ENCODE peak calls at places on chromosomes 6 and 20, in eight cellular contexts. One of them, this sample, is unnamed. For H3K36me3, the result is how much of the 10 kb centered on the place peaks cover.

GRCh38 chr6:113169484-113169883 is 687.7 kb upstream of the MARCKS start:
- DNase-seq in uterus: no peak
- DNase-seq in heart left ventricle: no peak
- DNase-seq in tibial nerve: no peak
- DNase-seq in Peyer's patch: no peak
- DNase-seq in testis: no peak
- DNase-seq in ovary: no peak
- DNase-seq in IMR-90: peak
- DNase-seq in this sample: no peak

GRCh38 chr20:61451009-61451408 is 198.9 kb downstream of the CDH4 start:
- DNase-seq in uterus: no peak
- DNase-seq in heart left ventricle: no peak
- DNase-seq in tibial nerve: no peak
- DNase-seq in Peyer's patch: no peak
- DNase-seq in testis: no peak
- DNase-seq in ovary: no peak
- DNase-seq in IMR-90: no peak
- DNase-seq in this sample: no peak

GRCh38 chr20:2302369-2302768 is 6.6 kb downstream of the TGM3 start:
- DNase-seq in uterus: no peak
- DNase-seq in heart left ventricle: no peak
- DNase-seq in tibial nerve: no peak
- DNase-seq in Peyer's patch: no peak
- DNase-seq in testis: no peak
- DNase-seq in ovary: no peak
- DNase-seq in IMR-90: no peak
- DNase-seq in this sample: no peak

GRCh38 chr6:45590225-45590624 is 212.5 kb upstream of the SUPT3H start:
- DNase-seq in uterus: peak
- DNase-seq in heart left ventricle: no peak
- DNase-seq in tibial nerve: no peak
- DNase-seq in Peyer's patch: no peak
- DNase-seq in testis: no peak
- DNase-seq in ovary: no peak
- DNase-seq in IMR-90: peak
- DNase-seq in this sample: no peak

GRCh38 chr20:47392015-47392720 is 35.7 kb upstream of the ZMYND8 start:
- DNase-seq in uterus: no peak
- DNase-seq in heart left ventricle: peak
- DNase-seq in tibial nerve: no peak
- DNase-seq in Peyer's patch: no peak
- DNase-seq in testis: no peak
- DNase-seq in ovary: no peak
- DNase-seq in IMR-90: peak
- DNase-seq in this sample: no peak

GRCh38 chr6:106553440-106553839 is 75.9 kb downstream of the RTN4IP1 start:
- DNase-seq in uterus: no peak
- DNase-seq in heart left ventricle: no peak
- DNase-seq in tibial nerve: no peak
- DNase-seq in Peyer's patch: no peak
- DNase-seq in testis: no peak
- DNase-seq in ovary: no peak
- DNase-seq in IMR-90: no peak
- DNase-seq in this sample: no peak

GRCh38 chr6:7561153-7561964 is 19.9 kb downstream of the DSP start:
- DNase-seq in uterus: no peak
- DNase-seq in heart left ventricle: peak
- DNase-seq in tibial nerve: no peak
- DNase-seq in Peyer's patch: no peak
- DNase-seq in testis: no peak
- DNase-seq in ovary: no peak
- DNase-seq in IMR-90: peak
- DNase-seq in this sample: peak

GRCh38 chr6:423062-423798 is 31.7 kb downstream of the IRF4 start:
- DNase-seq in uterus: no peak
- DNase-seq in heart left ventricle: no peak
- DNase-seq in tibial nerve: no peak
- DNase-seq in Peyer's patch: no peak
- DNase-seq in testis: no peak
- DNase-seq in ovary: no peak
- DNase-seq in IMR-90: no peak
- DNase-seq in this sample: no peak

GRCh38 chr6:167455371-167455770 is 130.5 kb downstream of the TTLL2 start:
- DNase-seq in uterus: no peak
- DNase-seq in heart left ventricle: no peak
- DNase-seq in tibial nerve: no peak
- DNase-seq in Peyer's patch: no peak
- DNase-seq in testis: no peak
- DNase-seq in ovary: no peak
- DNase-seq in IMR-90: no peak
- DNase-seq in this sample: no peak

GRCh38 chr20:63735859-63736718 is at the start of gene LIME1:
- DNase-seq in uterus: peak
- DNase-seq in heart left ventricle: no peak
- DNase-seq in tibial nerve: no peak
- DNase-seq in Peyer's patch: peak
- DNase-seq in testis: no peak
- DNase-seq in ovary: peak
- DNase-seq in IMR-90: no peak
- DNase-seq in this sample: peak

GRCh38 chr6:107657755-107658461 is 166.2 kb downstream of the SCML4 start:
- DNase-seq in uterus: peak
- DNase-seq in heart left ventricle: peak
- DNase-seq in tibial nerve: peak
- DNase-seq in Peyer's patch: peak
- DNase-seq in testis: no peak
- DNase-seq in ovary: no peak
- DNase-seq in IMR-90: peak
- DNase-seq in this sample: no peak

GRCh38 chr20:3077618-3078134 is 6.3 kb downstream of the OXT start:
- DNase-seq in uterus: no peak
- DNase-seq in heart left ventricle: no peak
- DNase-seq in tibial nerve: no peak
- DNase-seq in Peyer's patch: no peak
- DNase-seq in testis: no peak
- DNase-seq in ovary: no peak
- DNase-seq in IMR-90: no peak
- DNase-seq in this sample: no peak

GRCh38 chr6:53517021-53517420 is 27.9 kb downstream of the GCLC start:
- DNase-seq in uterus: no peak
- DNase-seq in heart left ventricle: no peak
- DNase-seq in tibial nerve: no peak
- DNase-seq in Peyer's patch: no peak
- DNase-seq in testis: no peak
- DNase-seq in ovary: peak
- DNase-seq in IMR-90: no peak
- DNase-seq in this sample: no peak

GRCh38 chr6:118985123-118985830 is 50.3 kb upstream of the MCM9 start:
- DNase-seq in uterus: no peak
- DNase-seq in heart left ventricle: no peak
- DNase-seq in tibial nerve: no peak
- DNase-seq in Peyer's patch: no peak
- DNase-seq in testis: no peak
- DNase-seq in ovary: no peak
- DNase-seq in IMR-90: no peak
- DNase-seq in this sample: no peak

GRCh38 chr20:49276201-49276894 is 1.5 kb downstream of the ZNFX1 start:
- DNase-seq in uterus: no peak
- DNase-seq in heart left ventricle: no peak
- DNase-seq in tibial nerve: peak
- DNase-seq in Peyer's patch: peak
- DNase-seq in testis: peak
- DNase-seq in ovary: no peak
- DNase-seq in IMR-90: peak
- DNase-seq in this sample: no peak

GRCh38 chr20:57280221-57280620 is 13.8 kb upstream of the BMP7 start:
- DNase-seq in uterus: no peak
- DNase-seq in heart left ventricle: no peak
- DNase-seq in tibial nerve: no peak
- DNase-seq in Peyer's patch: no peak
- DNase-seq in testis: no peak
- DNase-seq in ovary: no peak
- DNase-seq in IMR-90: no peak
- DNase-seq in this sample: no peak

GRCh38 chr20:5974531-5974930 is 24.1 kb downstream of the MCM8 start:
- DNase-seq in uterus: no peak
- DNase-seq in heart left ventricle: no peak
- DNase-seq in tibial nerve: no peak
- DNase-seq in Peyer's patch: no peak
- DNase-seq in testis: no peak
- DNase-seq in ovary: no peak
- DNase-seq in IMR-90: no peak
- DNase-seq in this sample: no peak

GRCh38 chr20:49770634-49771033 is 42.0 kb upstream of the SLC9A8 start:
- DNase-seq in uterus: no peak
- DNase-seq in heart left ventricle: no peak
- DNase-seq in tibial nerve: no peak
- DNase-seq in Peyer's patch: no peak
- DNase-seq in testis: no peak
- DNase-seq in ovary: no peak
- DNase-seq in IMR-90: no peak
- DNase-seq in this sample: no peak

GRCh38 chr6:14639983-14640599 is 522.5 kb downstream of the CD83 start:
- DNase-seq in uterus: no peak
- DNase-seq in heart left ventricle: no peak
- DNase-seq in tibial nerve: no peak
- DNase-seq in Peyer's patch: no peak
- DNase-seq in testis: no peak
- DNase-seq in ovary: no peak
- DNase-seq in IMR-90: peak
- DNase-seq in this sample: no peak

GRCh38 chr6:1606533-1607235 is 3.0 kb upstream of the FOXC1 start:
- DNase-seq in uterus: no peak
- DNase-seq in heart left ventricle: no peak
- DNase-seq in tibial nerve: no peak
- DNase-seq in Peyer's patch: no peak
- DNase-seq in testis: no peak
- DNase-seq in ovary: no peak
- DNase-seq in IMR-90: no peak
- DNase-seq in this sample: peak

GRCh38 chr6:42271834-42272805 is 54.5 kb upstream of the MRPS10 start:
- DNase-seq in uterus: no peak
- DNase-seq in heart left ventricle: no peak
- DNase-seq in tibial nerve: no peak
- DNase-seq in Peyer's patch: no peak
- DNase-seq in testis: no peak
- DNase-seq in ovary: no peak
- DNase-seq in IMR-90: peak
- DNase-seq in this sample: no peak

GRCh38 chr6:20366082-20366834 is 35.4 kb upstream of the E2F3 start:
- DNase-seq in uterus: no peak
- DNase-seq in heart left ventricle: no peak
- DNase-seq in tibial nerve: no peak
- DNase-seq in Peyer's patch: peak
- DNase-seq in testis: no peak
- DNase-seq in ovary: no peak
- DNase-seq in IMR-90: no peak
- DNase-seq in this sample: no peak

GRCh38 chr20:63501818-63502670 is 3.2 kb upstream of the EEF1A2 start:
- DNase-seq in uterus: no peak
- DNase-seq in heart left ventricle: peak
- DNase-seq in tibial nerve: no peak
- DNase-seq in Peyer's patch: no peak
- DNase-seq in testis: peak
- DNase-seq in ovary: no peak
- DNase-seq in IMR-90: peak
- DNase-seq in this sample: peak

DNA sequence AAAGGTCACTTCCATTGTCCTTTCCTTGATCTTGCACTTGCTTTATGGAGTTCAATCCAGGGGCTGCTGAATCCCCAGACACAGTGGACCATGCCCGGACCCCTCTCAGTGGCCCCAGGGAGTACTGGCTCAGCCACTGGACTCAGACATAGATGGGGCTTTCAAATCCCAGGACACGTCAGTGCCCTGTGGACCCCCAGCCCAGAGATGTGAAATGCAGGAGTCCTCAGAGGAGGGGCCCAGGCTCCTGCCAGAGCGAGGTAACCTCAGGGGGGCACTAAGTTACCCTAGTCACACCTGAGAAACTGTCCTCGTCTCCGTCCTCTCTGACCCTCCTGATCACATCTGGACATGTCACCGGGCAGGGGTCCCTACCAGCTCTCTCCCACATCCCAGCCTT is 18.7 kb upstream of the APMAP start:
- DNase-seq in uterus: no peak
- DNase-seq in heart left ventricle: no peak
- DNase-seq in tibial nerve: no peak
- DNase-seq in Peyer's patch: no peak
- DNase-seq in testis: no peak
- DNase-seq in ovary: peak
- DNase-seq in IMR-90: no peak
- DNase-seq in this sample: no peak
- H3K36me3 ChIP-seq in uterus: under half
- H3K36me3 ChIP-seq in heart left ventricle: half or more
- H3K36me3 ChIP-seq in tibial nerve: under half
- H3K36me3 ChIP-seq in Peyer's patch: under half
- H3K36me3 ChIP-seq in testis: under half
- H3K36me3 ChIP-seq in ovary: under half
- H3K36me3 ChIP-seq in IMR-90: under half
- H3K36me3 ChIP-seq in this sample: under half

GRCh38 chr6:166342293-166343156 is at the start of gene SFT2D1:
- DNase-seq in uterus: peak
- DNase-seq in heart left ventricle: peak
- DNase-seq in tibial nerve: peak
- DNase-seq in Peyer's patch: peak
- DNase-seq in testis: peak
- DNase-seq in ovary: peak
- DNase-seq in IMR-90: peak
- DNase-seq in this sample: peak
- TF ChIP-seq POLR2A in uterus: peak
- TF ChIP-seq POLR2A in heart left ventricle: peak
- TF ChIP-seq POLR2A in tibial nerve: peak
- TF ChIP-seq POLR2A in Peyer's patch: peak
- TF ChIP-seq POLR2A in testis: no peak
- TF ChIP-seq POLR2A in ovary: peak
- TF ChIP-seq POLR2A in IMR-90: peak
- TF ChIP-seq POLR2A in this sample: peak

GRCh38 chr6:10416863-10417641 is 2.2 kb upstream of the TFAP2A start:
- DNase-seq in uterus: no peak
- DNase-seq in heart left ventricle: no peak
- DNase-seq in tibial nerve: no peak
- DNase-seq in Peyer's patch: no peak
- DNase-seq in testis: no peak
- DNase-seq in ovary: no peak
- DNase-seq in IMR-90: no peak
- DNase-seq in this sample: no peak
- H3K4me3 ChIP-seq in uterus: no peak
- H3K4me3 ChIP-seq in heart left ventricle: peak
- H3K4me3 ChIP-seq in tibial nerve: no peak
- H3K4me3 ChIP-seq in Peyer's patch: peak
- H3K4me3 ChIP-seq in testis: no peak
- H3K4me3 ChIP-seq in ovary: no peak
- H3K4me3 ChIP-seq in IMR-90: no peak
- H3K4me3 ChIP-seq in this sample: no peak

DNA sequence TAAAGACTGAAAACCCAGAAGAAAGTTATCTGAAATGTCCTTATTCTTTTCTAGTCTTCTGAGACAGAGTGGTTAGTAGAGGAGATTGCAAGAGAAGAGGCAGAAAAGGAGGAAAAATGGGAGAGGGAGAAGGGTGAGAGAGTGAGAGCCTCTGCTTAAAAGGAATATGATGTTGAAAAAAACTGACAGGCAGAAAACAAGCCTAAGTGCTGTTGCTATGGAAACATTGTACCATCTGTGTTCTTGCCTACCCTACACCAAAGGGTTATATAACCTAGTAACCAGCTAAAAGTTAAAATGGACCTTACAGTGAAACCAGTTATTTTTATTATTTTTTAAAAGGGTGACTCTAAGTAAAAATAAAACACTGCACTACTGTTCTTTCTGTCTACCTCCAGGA is 28.3 kb upstream of the SH3BGRL2 start:
- DNase-seq in uterus: no peak
- DNase-seq in heart left ventricle: no peak
- DNase-seq in tibial nerve: no peak
- DNase-seq in Peyer's patch: no peak
- DNase-seq in testis: no peak
- DNase-seq in ovary: no peak
- DNase-seq in IMR-90: no peak
- DNase-seq in this sample: no peak
- H3K36me3 ChIP-seq in uterus: under half
- H3K36me3 ChIP-seq in heart left ventricle: under half
- H3K36me3 ChIP-seq in tibial nerve: under half
- H3K36me3 ChIP-seq in Peyer's patch: under half
- H3K36me3 ChIP-seq in testis: under half
- H3K36me3 ChIP-seq in ovary: under half
- H3K36me3 ChIP-seq in IMR-90: under half
- H3K36me3 ChIP-seq in this sample: under half

This sample was measured in right lobe of liver.